ENCODE peak calls at places on chromosome 12, in four cellular contexts. P is fibroblast of pulmonary artery, Q is astrocyte of the spinal cord, Y is stomach. A is an unnamed sample.

GRCh38 chr12:102955926-102956737 is 1.3 kb upstream of the ASCL1 start:
- DNase-seq in Y (no peak), Q (no peak), P (no peak), A (no peak)

GRCh38 chr12:55728185-55728931 is 451 bp downstream of the CD63 start:
- DNase-seq in Q (peak), P (peak), Y (peak), A (peak)

GRCh38 chr12:56160160-56160763 is 2.1 kb downstream of the MYL6 start:
- DNase-seq in P (peak), Y (no peak), Q (no peak), A (peak)

GRCh38 chr12:3380200-3381020 is 110.6 kb upstream of the PRMT8 start:
- DNase-seq in P (no peak), Y (no peak), Q (no peak), A (no peak)

GRCh38 chr12:48973531-48973930 is 2.0 kb upstream of the WNT10B start:
- DNase-seq in P (no peak), Y (no peak), Q (no peak), A (no peak)

GRCh38 chr12:100955139-100955538 is 160.6 kb downstream of the ANO4 start:
- DNase-seq in P (peak), Q (peak), Y (no peak), A (peak)

GRCh38 chr12:69837191-69838085 is 12.4 kb downstream of the MYRFL start:
- DNase-seq in Q (no peak), Y (no peak), P (no peak), A (no peak)

GRCh38 chr12:68477256-68477655 is 133.4 kb upstream of the RAP1B start:
- DNase-seq in Y (no peak), Q (peak), P (no peak), A (peak)

GRCh38 chr12:89185181-89185580 is 167.1 kb downstream of the DUSP6 start:
- DNase-seq in Q (no peak), P (no peak), Y (no peak), A (peak)

GRCh38 chr12:46959484-46959883 is 119.9 kb upstream of the PCED1B start:
- DNase-seq in Q (peak), Y (no peak), P (peak), A (peak)

GRCh38 chr12:20213851-20214250 is 154.5 kb upstream of the PDE3A start:
- DNase-seq in Y (no peak), Q (no peak), P (peak), A (peak)

GRCh38 chr12:30824311-30824710 is 69.6 kb upstream of the CAPRIN2 start:
- DNase-seq in Q (no peak), Y (no peak), P (no peak), A (no peak)

GRCh38 chr12:132664206-132665148 is 22.7 kb downstream of the POLE start:
- DNase-seq in Q (no peak), P (no peak), Y (no peak), A (no peak)

GRCh38 chr12:28583771-28584261 is 393.6 kb downstream of the CCDC91 start:
- DNase-seq in Y (no peak), Q (peak), P (peak), A (peak)

GRCh38 chr12:21614510-21614909 is 9.9 kb upstream of the GYS2 start:
- DNase-seq in Y (no peak), Q (no peak), P (no peak), A (no peak)